ENCODE peak calls at places on chromosomes 4 and X, in eight cellular contexts. T, V, F, P, I, A, E and K are unnamed samples.

GRCh38 chr4:7784131-7784870 is 155.4 kb downstream of the AFAP1 start:
- DNase-seq in E (no peak), F (no peak), T (no peak), P (no peak), V (peak; percentile 47), I (no peak), A (no peak), K (no peak)

GRCh38 chr4:186823989-186824388 is 100.3 kb upstream of the FAT1 start:
- DNase-seq in A (no peak), F (no peak), E (no peak), I (no peak), T (no peak), P (no peak), V (no peak), K (no peak)

GRCh38 chr4:6377626-6378492 is 94.6 kb downstream of the PPP2R2C start:
- DNase-seq in I (no peak), F (no peak), V (no peak), P (no peak), T (no peak), E (no peak), A (no peak), K (no peak)

GRCh38 chr4:118280501-118281218 is 72.1 kb downstream of the PRSS12 start:
- DNase-seq in E (peak; percentile 68), V (no peak), T (no peak), P (peak; percentile 71), A (peak; percentile 36), I (peak; percentile 69), F (peak; percentile 80), K (peak; percentile 42)

GRCh38 chr4:99402765-99403164 is 32.4 kb downstream of the ADH7 start:
- DNase-seq in A (no peak), V (no peak), P (no peak), E (peak; percentile 7), F (no peak), I (no peak), T (no peak), K (no peak)

GRCh38 chr4:166458756-166459155 is 585.7 kb downstream of the TLL1 start:
- DNase-seq in E (no peak), I (no peak), V (no peak), T (no peak), A (no peak), P (no peak), F (peak; percentile 25), K (no peak)

GRCh38 chr4:124325676-124326075 is 386.9 kb downstream of the ANKRD50 start:
- DNase-seq in F (no peak), P (no peak), I (no peak), A (no peak), E (no peak), V (no peak), T (no peak), K (no peak)

GRCh38 chr4:18722748-18723191 is 701.2 kb upstream of the LCORL start:
- DNase-seq in T (no peak), F (no peak), I (no peak), E (no peak), V (no peak), A (no peak), P (no peak), K (no peak)

GRCh38 chr4:102437111-102437510 is 64.0 kb upstream of the NFKB1 start:
- DNase-seq in E (no peak), I (no peak), P (no peak), V (no peak), F (no peak), A (no peak), T (no peak), K (no peak)

GRCh38 chr4:154854362-154854761 is 73.3 kb downstream of the RBM46 start:
- DNase-seq in E (no peak), T (no peak), V (no peak), F (peak; percentile 1), P (no peak), I (peak; percentile 4), A (no peak), K (no peak)

GRCh38 chr4:113328514-113328913 is 279.1 kb downstream of the ANK2 start:
- DNase-seq in I (peak; percentile 1), E (peak; percentile 13), F (no peak), A (no peak), V (no peak), P (no peak), T (no peak), K (no peak)

GRCh38 chr4:53693408-53693807 is 102.1 kb upstream of the LNX1 start:
- DNase-seq in I (no peak), T (no peak), F (no peak), A (no peak), E (no peak), V (no peak), P (no peak), K (peak; percentile 64)

GRCh38 chr4:105630670-105631655 is 77.5 kb downstream of the INTS12 start:
- DNase-seq in P (no peak), T (no peak), V (no peak), A (no peak), I (no peak), E (no peak), F (no peak), K (no peak)

GRCh38 chr4:163492951-163493504 is 1.5 kb upstream of the TMA16 start:
- DNase-seq in V (no peak), E (no peak), A (no peak), F (peak; percentile 2), I (no peak), T (no peak), P (no peak), K (no peak)

GRCh38 chr4:186058253-186058979 is 10.5 kb upstream of the TLR3 start:
- DNase-seq in A (no peak), V (no peak), T (no peak), P (no peak), F (no peak), I (no peak), E (no peak), K (no peak)

GRCh38 chr4:43556262-43556661 is 663.7 kb downstream of the GRXCR1 start:
- DNase-seq in I (no peak), E (no peak), P (no peak), A (no peak), F (no peak), V (no peak), T (no peak), K (no peak)

GRCh38 chrX:114006664-114007063 is 577.2 kb upstream of the HTR2C start:
- DNase-seq in A (no peak), E (no peak), F (no peak), V (no peak), P (no peak), I (no peak), T (no peak), K (no peak)

GRCh38 chr4:173508386-173509002 is 21.5 kb downstream of the HAND2 start:
- DNase-seq in T (no peak), A (no peak), E (no peak), F (no peak), I (no peak), V (no peak), P (no peak), K (no peak)

GRCh38 chrX:41381685-41382084 is 47.7 kb downstream of the DDX3X start:
- DNase-seq in P (no peak), I (no peak), F (peak; percentile 80), T (peak; percentile 17), V (peak; percentile 69), E (no peak), A (no peak), K (peak; percentile 73)

GRCh38 chr4:24551492-24552330 is 32.6 kb downstream of the DHX15 start:
- DNase-seq in F (peak; percentile 25), T (no peak), I (no peak), V (no peak), E (no peak), P (no peak), A (no peak), K (no peak)

GRCh38 chrX:40542208-40542607 is 38.6 kb upstream of the ATP6AP2 start:
- DNase-seq in T (no peak), I (no peak), V (no peak), P (no peak), E (no peak), A (no peak), F (no peak), K (no peak)

GRCh38 chr4:102505708-102506107 is 4.5 kb downstream of the NFKB1 start:
- DNase-seq in A (no peak), I (no peak), V (no peak), P (no peak), E (no peak), F (no peak), T (no peak), K (no peak)

GRCh38 chr4:76699911-76700310 is 198.0 kb downstream of the SOWAHB start:
- DNase-seq in I (no peak), E (no peak), P (no peak), A (no peak), T (no peak), F (no peak), V (no peak), K (no peak)

GRCh38 chr4:6925357-6925836 is 15.8 kb downstream of the TBC1D14 start:
- DNase-seq in I (no peak), P (no peak), T (no peak), E (peak; percentile 32), V (no peak), F (no peak), A (no peak), K (no peak)

GRCh38 chr4:139950568-139950967 is 203.4 kb downstream of the MAML3 start:
- DNase-seq in E (peak; percentile 60), V (no peak), T (peak; percentile 44), F (peak; percentile 38), I (no peak), P (no peak), A (no peak), K (peak; percentile 88)

GRCh38 chrX:109537324-109537665 is 651 bp downstream of the NXT2 start:
- DNase-seq in I (no peak), A (no peak), V (no peak), P (peak; percentile 60), F (peak; percentile 56), E (no peak), T (no peak), K (no peak)

GRCh38 chrX:129540068-129540653 is at the start of gene OCRL:
- DNase-seq in A (peak; percentile 39), I (peak; percentile 70), E (peak; percentile 67), V (peak; percentile 74), P (peak; percentile 67), F (peak; percentile 62), T (no peak), K (peak; percentile 62)

GRCh38 chr4:80305466-80305865 is 30.1 kb upstream of the CFAP299 start:
- DNase-seq in P (no peak), F (peak; percentile 80), A (no peak), E (no peak), V (no peak), T (no peak), I (no peak), K (peak; percentile 82)

GRCh38 chr4:104969394-104970066 is 177.1 kb upstream of the TET2 start:
- DNase-seq in A (no peak), F (no peak), T (no peak), I (no peak), P (no peak), V (no peak), E (no peak), K (no peak)